ENCODE peak calls at places on chromosomes 6 and 20, in four cellular contexts. U is HepG2, A is GM12878, B is K562. X is an unnamed sample.

GRCh38 chr6:108464506-108465084 is 96.1 kb upstream of the FOXO3 start:
- DNase-seq in U (peak; percentile 73), A (no peak), B (no peak), X (no peak)

GRCh38 chr6:43582911-43583310 is 6.9 kb downstream of the POLH start:
- DNase-seq in U (no peak), A (no peak), B (no peak), X (no peak)

GRCh38 chr6:53492860-53493634 is 51.9 kb downstream of the GCLC start:
- DNase-seq in U (peak; percentile 59), A (no peak), B (peak; percentile 63), X (peak; percentile 32)

GRCh38 chr6:125792680-125793079 is 1.9 kb downstream of the NCOA7 start:
- DNase-seq in U (no peak), A (no peak), B (no peak), X (no peak)

GRCh38 chr6:166032366-166033171 is 135.1 kb downstream of the TBXT start:
- DNase-seq in U (no peak), A (no peak), B (no peak), X (peak; percentile 36)

GRCh38 chr20:23285536-23285935 is 65.1 kb upstream of the NXT1 start:
- DNase-seq in U (no peak), A (no peak), B (no peak), X (no peak)

GRCh38 chr6:137728386-137729349 is 138.4 kb upstream of the TNFAIP3 start:
- DNase-seq in U (peak; percentile 92), A (no peak), B (no peak), X (no peak)

GRCh38 chr20:17683218-17684076 is 1.4 kb upstream of the RRBP1 start:
- DNase-seq in U (peak; percentile 65), A (no peak), B (no peak), X (no peak)

GRCh38 chr6:150314230-150315188 is 54.3 kb upstream of the IYD start:
- DNase-seq in U (no peak), A (no peak), B (no peak), X (no peak)

GRCh38 chr20:40470313-40471260 is 218.4 kb downstream of the MAFB start:
- DNase-seq in U (no peak), A (no peak), B (peak; percentile 5), X (no peak)

GRCh38 chr6:74597266-74597665 is 608.6 kb downstream of the COL12A1 start:
- DNase-seq in U (no peak), A (no peak), B (no peak), X (no peak)

GRCh38 chr20:41058007-41058673 is 29.5 kb downstream of the TOP1 start:
- DNase-seq in U (peak; percentile 55), A (no peak), B (peak; percentile 80), X (no peak)

GRCh38 chr20:6480328-6481030 is 287.0 kb upstream of the BMP2 start:
- DNase-seq in U (no peak), A (no peak), B (no peak), X (no peak)

GRCh38 chr6:138663892-138664291 is 109.7 kb upstream of the CCDC28A start:
- DNase-seq in U (peak; percentile 32), A (no peak), B (no peak), X (no peak)

GRCh38 chr20:17854307-17854903 is 114.2 kb downstream of the SNX5 start:
- DNase-seq in U (peak; percentile 82), A (no peak), B (peak; percentile 14), X (peak; percentile 50)

GRCh38 chr20:35618372-35619131 is 2.9 kb downstream of the SPAG4 start:
- DNase-seq in U (no peak), A (no peak), B (no peak), X (no peak)

GRCh38 chr6:33815854-33816253 is 12.1 kb upstream of the MLN start:
- DNase-seq in U (no peak), A (no peak), B (peak; percentile 53), X (peak; percentile 70)

GRCh38 chr20:17895641-17896246 is 72.8 kb downstream of the SNX5 start:
- DNase-seq in U (no peak), A (peak; percentile 11), B (peak; percentile 28), X (no peak)

GRCh38 chr20:34744847-34745246 is 40.7 kb downstream of the TP53INP2 start:
- DNase-seq in U (no peak), A (no peak), B (no peak), X (no peak)

GRCh38 chr20:53934421-53935352 is 135.7 kb downstream of the BCAS1 start:
- DNase-seq in U (no peak), A (no peak), B (peak; percentile 87), X (no peak)

GRCh38 chr6:16850332-16851022 is 89.2 kb upstream of the ATXN1 start:
- DNase-seq in U (no peak), A (no peak), B (no peak), X (no peak)

GRCh38 chr6:140480852-140481251 is 1106.4 kb upstream of the CITED2 start:
- DNase-seq in U (no peak), A (no peak), B (peak; percentile 13), X (no peak)

GRCh38 chr6:129523814-129524213 is 186.2 kb downstream of the ARHGAP18 start:
- DNase-seq in U (no peak), A (no peak), B (no peak), X (no peak)

GRCh38 chr6:36862164-36862847 is 12.3 kb downstream of the PPIL1 start:
- DNase-seq in U (no peak), A (no peak), B (peak; percentile 97), X (no peak)

GRCh38 chr6:148146717-148147116 is 195.9 kb upstream of the SASH1 start:
- DNase-seq in U (no peak), A (no peak), B (no peak), X (no peak)

GRCh38 chr6:6748001-6748400 is 159.5 kb downstream of the LY86 start:
- DNase-seq in U (no peak), A (no peak), B (no peak), X (no peak)

GRCh38 chr6:75098709-75099108 is 107.1 kb downstream of the COL12A1 start:
- DNase-seq in U (peak; percentile 3), A (no peak), B (no peak), X (peak; percentile 22)

GRCh38 chr6:119575721-119576120 is 226.2 kb upstream of the MAN1A1 start:
- DNase-seq in U (no peak), A (no peak), B (peak; percentile 10), X (no peak)

GRCh38 chr6:6612308-6612707 is 23.8 kb downstream of the LY86 start:
- DNase-seq in U (no peak), A (no peak), B (no peak), X (no peak)

GRCh38 chr6:31888281-31889258 is 8.9 kb downstream of the EHMT2 start:
- DNase-seq in U (no peak), A (no peak), B (peak; percentile 63), X (peak; percentile 50)

GRCh38 chr20:47326718-47327137 is 29.8 kb downstream of the ZMYND8 start:
- DNase-seq in U (no peak), A (no peak), B (peak; percentile 36), X (no peak)

GRCh38 chr20:61307686-61308085 is 55.6 kb downstream of the CDH4 start:
- DNase-seq in U (no peak), A (no peak), B (no peak), X (no peak)

GRCh38 chr6:34813028-34813742 is 21.3 kb downstream of the BLTP3A start:
- DNase-seq in U (no peak), A (no peak), B (no peak), X (no peak)

GRCh38 chr6:4281341-4282293 is 146.2 kb upstream of the ECI2 start:
- DNase-seq in U (no peak), A (peak; percentile 53), B (no peak), X (no peak)
- TF ChIP-seq FOXM1 in U (no peak), A (no peak), B (no peak), X (no peak)

GRCh38 chr6:89602136-89602535 is 36.4 kb downstream of the LYRM2 start:
- DNase-seq in U (no peak), A (no peak), B (no peak), X (no peak)
- TF ChIP-seq TARDBP in U (no peak), A (no peak), B (no peak), X (no peak)

GRCh38 chr20:21920231-21920630 is 214.8 kb downstream of the PAX1 start:
- DNase-seq in U (no peak), A (no peak), B (no peak), X (no peak)

DNA sequence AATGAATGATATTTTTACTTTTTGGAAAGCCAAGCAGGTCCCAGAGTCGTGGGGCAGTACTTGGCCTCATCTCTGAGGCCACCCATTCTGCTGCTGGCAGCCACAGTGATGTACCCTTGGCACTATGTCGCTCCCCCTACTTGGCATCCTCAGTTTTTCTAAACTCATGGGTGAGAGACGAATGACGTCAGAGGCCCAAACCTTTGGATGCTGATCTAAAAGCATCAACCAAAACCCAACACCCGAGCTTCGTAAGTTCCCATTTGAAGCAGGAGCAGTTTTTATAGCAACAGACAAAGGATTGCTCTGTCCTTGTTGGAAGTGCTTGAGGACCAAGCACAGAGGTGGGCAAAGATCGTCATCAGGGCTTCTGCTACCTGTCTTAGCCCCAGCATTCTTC is 212.9 kb downstream of the PAX1 start:
- DNase-seq in U (no peak), A (no peak), B (no peak), X (no peak)
- TF ChIP-seq FOXM1 in U (no peak), A (no peak), B (no peak), X (no peak)

GRCh38 chr20:31570735-31571617 is 34.1 kb upstream of the ID1 start:
- DNase-seq in U (peak; percentile 33), A (no peak), B (no peak), X (no peak)
- TF ChIP-seq TARDBP in U (peak; percentile 38), A (no peak), B (no peak), X (no peak)

DNA sequence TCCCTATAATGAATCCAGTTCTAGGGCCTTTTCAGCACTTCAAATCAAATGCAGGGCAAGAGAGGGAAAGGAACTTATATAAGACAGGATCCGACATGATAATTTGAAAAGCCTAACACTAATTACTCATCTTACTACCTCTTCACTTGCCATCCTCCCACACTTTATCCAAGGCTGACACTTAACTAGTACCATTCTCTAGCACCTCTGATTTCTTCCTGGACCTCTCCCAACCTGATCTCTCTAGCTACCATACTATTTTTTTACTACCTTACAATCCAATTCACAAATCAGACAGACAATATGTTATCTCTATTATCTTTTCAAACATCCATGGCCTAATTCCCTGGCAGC is 50.4 kb downstream of the BTBD9 start:
- DNase-seq in U (no peak), A (no peak), B (no peak), X (no peak)
- TF ChIP-seq FOXM1 in U (no peak), A (no peak), B (no peak), X (no peak)

DNA sequence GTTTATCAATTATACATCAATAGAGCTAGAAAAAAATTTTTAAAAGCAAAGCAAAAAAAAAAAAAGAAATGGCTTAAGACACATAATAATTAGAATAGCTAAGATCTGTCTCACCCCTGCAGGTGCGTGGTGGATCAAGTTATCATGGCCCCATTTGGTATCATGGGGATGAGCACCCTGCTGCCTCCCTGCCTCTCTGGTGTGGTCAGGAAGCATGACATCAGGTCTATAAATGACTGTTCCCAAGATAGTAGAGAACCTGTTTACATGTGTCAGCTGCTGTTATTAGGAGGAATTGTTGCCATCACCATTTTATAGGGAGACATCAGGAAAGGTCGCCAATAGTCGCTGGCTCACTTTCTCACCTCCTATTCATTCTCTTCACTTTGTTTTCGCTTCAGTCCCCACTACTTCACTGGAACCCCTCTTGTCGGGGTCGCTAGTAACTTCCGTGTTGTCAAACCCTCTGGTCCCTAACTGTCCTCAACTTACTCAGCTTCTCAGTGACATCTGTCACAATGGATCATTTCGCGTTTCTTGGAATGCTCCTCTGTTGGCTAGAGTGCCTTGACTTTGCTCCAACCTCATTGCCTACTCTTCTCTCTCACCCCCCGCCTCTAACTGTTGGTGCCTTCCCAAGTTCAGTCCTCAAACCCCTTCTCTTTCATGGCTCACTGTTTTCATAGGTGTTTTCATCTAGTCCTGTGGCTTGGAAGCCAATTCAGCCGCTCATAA is 4.7 kb downstream of the DNTTIP1 start:
- DNase-seq in U (no peak), A (no peak), B (no peak), X (no peak)
- TF ChIP-seq TARDBP in U (no peak), A (no peak), B (no peak), X (no peak)

GRCh38 chr6:72657798-72658197 is 35.9 kb downstream of the KCNQ5 start:
- DNase-seq in U (no peak), A (no peak), B (no peak), X (no peak)
- TF ChIP-seq FOXM1 in U (no peak), A (no peak), B (no peak), X (no peak)